ENCODE peak calls at places on chromosomes 16 and 17, in seven cellular contexts. N, T, A, D, C, Q and B are unnamed samples.

GRCh38 chr17:83144421-83145357 is 65.3 kb downstream of the METRNL start:
- DNase-seq in N (no peak), T (peak; percentile 5), A (peak; percentile 51), D (no peak), C (no peak), Q (peak; percentile 31), B (no peak)

GRCh38 chr16:66953462-66954096 is 7.5 kb upstream of the CES3 start:
- DNase-seq in N (no peak), T (no peak), A (no peak), D (no peak), C (no peak), Q (no peak), B (no peak)

GRCh38 chr16:57178296-57178695 is 7.5 kb downstream of the PSME3IP1 start:
- DNase-seq in N (no peak), T (no peak), A (no peak), D (no peak), C (no peak), Q (no peak), B (no peak)

GRCh38 chr17:82244413-82245140 is 15.7 kb downstream of the SLC16A3 start:
- DNase-seq in N (no peak), T (no peak), A (peak; percentile 61), D (no peak), C (no peak), Q (no peak), B (no peak)

GRCh38 chr16:25151996-25152395 is 40.5 kb downstream of the LCMT1 start:
- DNase-seq in N (no peak), T (peak; percentile 58), A (peak; percentile 51), D (no peak), C (no peak), Q (peak; percentile 65), B (no peak)

GRCh38 chr17:6072611-6073010 is 2.4 kb downstream of the WSCD1 start:
- DNase-seq in N (no peak), T (no peak), A (no peak), D (no peak), C (no peak), Q (no peak), B (no peak)

GRCh38 chr16:53968454-53968853 is 264.5 kb downstream of the FTO start:
- DNase-seq in N (no peak), T (no peak), A (no peak), D (no peak), C (no peak), Q (no peak), B (no peak)

GRCh38 chr17:7440113-7440822 is 956 bp downstream of the FGF11 start:
- DNase-seq in N (peak; percentile 71), T (no peak), A (peak; percentile 23), D (peak; percentile 54), C (peak; percentile 54), Q (no peak), B (no peak)

GRCh38 chr16:59260892-59261291 is 526.8 kb upstream of the GOT2 start:
- DNase-seq in N (no peak), T (no peak), A (no peak), D (no peak), C (no peak), Q (no peak), B (no peak)

GRCh38 chr17:55160501-55160900 is 104.3 kb upstream of the HLF start:
- DNase-seq in N (no peak), T (peak; percentile 4), A (no peak), D (no peak), C (no peak), Q (no peak), B (no peak)

GRCh38 chr17:19327039-19327776 is 35.3 kb downstream of the B9D1 start:
- DNase-seq in N (no peak), T (peak; percentile 80), A (peak; percentile 81), D (no peak), C (no peak), Q (peak; percentile 74), B (peak; percentile 87)

GRCh38 chr17:80105762-80106161 is 4.4 kb downstream of the GAA start:
- DNase-seq in N (no peak), T (peak; percentile 21), A (peak; percentile 24), D (peak; percentile 38), C (no peak), Q (no peak), B (no peak)

GRCh38 chr17:17711708-17712141 is 30.5 kb downstream of the RAI1 start:
- DNase-seq in N (no peak), T (no peak), A (no peak), D (no peak), C (no peak), Q (no peak), B (no peak)

GRCh38 chr16:57242650-57243049 is 2.4 kb upstream of the ARL2BP start:
- DNase-seq in N (no peak), T (no peak), A (no peak), D (no peak), C (no peak), Q (no peak), B (no peak)

GRCh38 chr17:27670791-27671590 is 40.0 kb downstream of the LGALS9 start:
- DNase-seq in N (no peak), T (no peak), A (no peak), D (no peak), C (no peak), Q (no peak), B (no peak)

GRCh38 chr17:55451203-55451641 is 29.6 kb upstream of the MMD start:
- DNase-seq in N (no peak), T (peak; percentile 69), A (peak; percentile 73), D (no peak), C (no peak), Q (no peak), B (no peak)

GRCh38 chr17:42101513-42102292 is 3.4 kb upstream of the ZNF385C start:
- DNase-seq in N (peak; percentile 74), T (peak; percentile 57), A (peak; percentile 79), D (peak; percentile 63), C (peak; percentile 73), Q (no peak), B (no peak)
- TF ChIP-seq CTCF in N (peak; percentile 87), T (peak; percentile 88), A (peak; percentile 98), D (peak; percentile 79), C (peak; percentile 76), Q (peak; percentile 87), B (peak; percentile 92)

DNA sequence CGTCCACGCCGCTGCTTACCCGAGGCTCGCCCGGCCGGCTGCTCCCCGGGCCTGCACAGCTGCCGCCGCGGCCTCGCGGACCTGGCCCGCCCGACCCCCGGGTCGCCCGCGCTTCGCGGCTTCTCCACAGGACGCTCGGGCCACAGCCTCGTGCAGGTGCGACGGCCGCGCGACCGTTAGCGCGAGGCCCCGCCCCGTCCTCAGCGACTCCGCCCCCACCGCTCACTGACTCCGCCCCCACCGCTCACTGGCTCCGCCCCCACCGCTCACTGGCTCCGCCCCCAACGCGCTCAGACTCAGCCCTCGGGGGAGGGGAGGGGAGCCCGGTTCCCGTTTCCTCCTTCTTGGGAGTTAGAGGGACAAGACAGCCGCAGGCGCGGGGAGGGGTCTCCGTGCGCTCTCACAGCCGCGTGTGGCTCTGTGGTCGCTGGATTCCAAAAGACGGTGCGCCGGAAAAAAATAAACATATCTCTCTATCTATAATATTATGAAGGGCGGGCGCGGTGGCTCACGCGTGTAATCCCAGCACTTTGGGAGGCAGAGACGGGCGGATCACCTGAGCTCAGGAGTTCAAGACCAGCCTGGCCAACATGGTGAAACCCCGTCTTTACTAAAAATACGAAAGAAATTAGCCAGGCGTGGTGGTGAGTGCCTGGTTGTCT is at the start of gene MEIOB:
- DNase-seq in N (no peak), T (no peak), A (peak; percentile 21), D (no peak), C (peak; percentile 53), Q (no peak), B (no peak)
- H3K4me3 ChIP-seq in N (peak within 1 kb of the TSS; percentile 45), T (peak within 1 kb of the TSS; percentile 12), A (no peak within 1 kb of the TSS), D (no peak within 1 kb of the TSS), C (no peak within 1 kb of the TSS), Q (peak within 1 kb of the TSS; percentile 18), B (peak within 1 kb of the TSS; percentile 41)

GRCh38 chr16:3148256-3149192 is 13.7 kb downstream of the ZNF213 start:
- DNase-seq in N (no peak), T (no peak), A (no peak), D (no peak), C (no peak), Q (no peak), B (no peak)
- TF ChIP-seq CTCF in N (no peak), T (no peak), A (no peak), D (no peak), C (no peak), Q (no peak), B (no peak)

GRCh38 chr17:77832180-77832560 is 126.3 kb upstream of the TNRC6C start:
- DNase-seq in N (peak; percentile 4), T (no peak), A (no peak), D (no peak), C (no peak), Q (no peak), B (no peak)

GRCh38 chr17:77829871-77830799 is 128.4 kb upstream of the TNRC6C start:
- DNase-seq in N (peak; percentile 67), T (peak; percentile 72), A (peak; percentile 94), D (peak; percentile 83), C (no peak), Q (peak; percentile 18), B (no peak)

GRCh38 chr17:77831497-77832179 is 126.9 kb upstream of the TNRC6C start:
- DNase-seq in N (peak; percentile 12), T (peak; percentile 77), A (peak; percentile 66), D (no peak), C (no peak), Q (no peak), B (peak; percentile 65)

GRCh38 chr17:77828749-77829539 is 129.6 kb upstream of the TNRC6C start:
- DNase-seq in N (no peak), T (no peak), A (no peak), D (no peak), C (no peak), Q (no peak), B (no peak)

GRCh38 chr17:77830816-77831490 is 127.5 kb upstream of the TNRC6C start:
- DNase-seq in N (no peak), T (no peak), A (no peak), D (no peak), C (no peak), Q (no peak), B (no peak)
- H3K4me3 ChIP-seq in N (no peak overlapping the region), T (no peak overlapping the region), A (no peak overlapping the region), D (no peak overlapping the region), C (no peak overlapping the region), Q (no peak overlapping the region), B (no peak overlapping the region)

GRCh38 chr16:86834451-86835035 is 256.2 kb downstream of the FOXL1 start:
- DNase-seq in N (no peak), T (peak; percentile 88), A (peak; percentile 22), D (no peak), C (no peak), Q (no peak), B (no peak)
- TF ChIP-seq CTCF in N (no peak), T (peak; percentile 57), A (peak; percentile 29), D (no peak), C (no peak), Q (peak; percentile 26), B (no peak)

DNA sequence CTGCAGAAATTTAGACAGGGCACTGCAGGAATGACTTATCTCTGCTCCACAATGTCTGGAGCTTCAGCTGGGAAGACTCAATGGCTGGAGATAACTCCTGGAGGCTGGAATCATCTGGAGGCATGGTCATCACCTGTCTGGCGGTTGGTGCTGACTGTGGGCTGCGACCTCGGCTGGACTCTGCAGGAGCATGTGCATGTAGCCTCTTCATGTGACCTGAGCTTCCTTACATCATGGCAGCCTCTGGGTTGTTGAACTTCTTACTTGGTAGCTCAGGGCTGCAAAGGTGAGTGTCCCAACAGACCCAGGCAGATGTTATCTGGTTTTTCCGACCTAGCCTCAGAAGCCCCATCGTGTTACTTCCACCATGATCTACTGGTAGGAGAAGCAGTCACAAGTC is 188.2 kb upstream of the RPL38 start:
- DNase-seq in N (no peak), T (no peak), A (no peak), D (no peak), C (no peak), Q (no peak), B (no peak)
- H3K4me3 ChIP-seq in N (no peak overlapping the region), T (no peak overlapping the region), A (no peak overlapping the region), D (no peak overlapping the region), C (no peak overlapping the region), Q (no peak overlapping the region), B (no peak overlapping the region)